ENCODE peak calls at places on chromosomes 13 and 19, in five cellular contexts. O is HL-60, A is T-helper 2 cell, L is LHCN-M2, Y is T-helper 1 cell. I is an unnamed sample.

GRCh38 chr19:4431808-4432674 is 25.6 kb downstream of the UBXN6 start:
- DNase-seq in O (peak; percentile 82), A (no peak), L (no peak), Y (no peak), I (no peak)

GRCh38 chr19:47518139-47518538 is 3.3 kb upstream of the NAPA start:
- DNase-seq in O (no peak), A (no peak), L (peak; percentile 81), Y (no peak), I (no peak)

GRCh38 chr13:31162151-31163008 is 676 bp upstream of the HSPH1 start:
- DNase-seq in O (peak; percentile 95), A (peak; percentile 94), L (peak; percentile 98), Y (peak; percentile 91), I (peak; percentile 98)

GRCh38 chr13:110426745-110427144 is 119.7 kb downstream of the COL4A2 start:
- DNase-seq in O (no peak), A (no peak), L (no peak), Y (no peak), I (no peak)

GRCh38 chr13:30607908-30608307 is 9.8 kb upstream of the USPL1 start:
- DNase-seq in O (no peak), A (peak; percentile 46), L (peak; percentile 50), Y (peak; percentile 22), I (no peak)

GRCh38 chr13:51585696-51586095 is 1.4 kb downstream of the WDFY2 start:
- DNase-seq in O (no peak), A (no peak), L (peak; percentile 59), Y (no peak), I (peak; percentile 73)

GRCh38 chr19:32879741-32880140 is 10.2 kb upstream of the SLC7A9 start:
- DNase-seq in O (no peak), A (no peak), L (no peak), Y (no peak), I (no peak)

GRCh38 chr19:57078802-57079201 is 41.0 kb upstream of the USP29 start:
- DNase-seq in O (no peak), A (no peak), L (no peak), Y (no peak), I (no peak)

GRCh38 chr19:2050349-2050990 is 574 bp downstream of the MKNK2 start:
- DNase-seq in O (peak; percentile 36), A (no peak), L (no peak), Y (no peak), I (no peak)

GRCh38 chr13:32225494-32225931 is 89.7 kb downstream of the ZAR1L start:
- DNase-seq in O (no peak), A (no peak), L (peak; percentile 78), Y (no peak), I (peak; percentile 77)

GRCh38 chr19:29886535-29886934 is 55.5 kb upstream of the URI1 start:
- DNase-seq in O (no peak), A (no peak), L (no peak), Y (no peak), I (no peak)

GRCh38 chr13:30718661-30719520 is 16.5 kb upstream of the ALOX5AP start:
- DNase-seq in O (no peak), A (no peak), L (peak; percentile 96), Y (no peak), I (peak; percentile 96)

GRCh38 chr19:4922530-4923378 is 13.5 kb downstream of the UHRF1 start:
- DNase-seq in O (peak; percentile 67), A (no peak), L (no peak), Y (no peak), I (no peak)

GRCh38 chr13:83881031-83881727 is 1.1 kb downstream of the SLITRK1 start:
- DNase-seq in O (no peak), A (no peak), L (no peak), Y (no peak), I (no peak)

GRCh38 chr13:37954191-37954590 is 84.6 kb upstream of the TRPC4 start:
- DNase-seq in O (no peak), A (no peak), L (no peak), Y (no peak), I (no peak)

GRCh38 chr19:3061214-3062161 is 807 bp downstream of the TLE5 start:
- DNase-seq in O (no peak), A (peak; percentile 68), L (no peak), Y (peak; percentile 54), I (peak; percentile 37)

GRCh38 chr19:54209748-54210494 is 9.3 kb downstream of the RPS9 start:
- DNase-seq in O (peak; percentile 44), A (no peak), L (peak; percentile 99), Y (no peak), I (peak; percentile 94)

GRCh38 chr13:42964681-42965305 is 27.2 kb downstream of the EPSTI1 start:
- DNase-seq in O (no peak), A (no peak), L (no peak), Y (no peak), I (no peak)

GRCh38 chr19:48252625-48253024 is 3.1 kb downstream of the CARD8 start:
- DNase-seq in O (no peak), A (no peak), L (no peak), Y (no peak), I (no peak)

GRCh38 chr13:64239372-64239771 is 2823.7 kb upstream of the PCDH20 start:
- DNase-seq in O (no peak), A (no peak), L (peak; percentile 62), Y (no peak), I (no peak)

GRCh38 chr13:71056581-71056980 is 810.4 kb downstream of the DACH1 start:
- DNase-seq in O (no peak), A (no peak), L (no peak), Y (no peak), I (no peak)

GRCh38 chr19:51472607-51473006 is 5.7 kb upstream of the CEACAM18 start:
- DNase-seq in O (no peak), A (no peak), L (no peak), Y (no peak), I (no peak)

GRCh38 chr19:3725640-3726310 is 17.6 kb downstream of the TJP3 start:
- DNase-seq in O (no peak), A (no peak), L (no peak), Y (no peak), I (no peak)

GRCh38 chr13:21476893-21477472 is 17.9 kb upstream of the ZDHHC20 start:
- DNase-seq in O (peak; percentile 84), A (peak; percentile 64), L (peak; percentile 78), Y (peak; percentile 53), I (peak; percentile 65)

GRCh38 chr13:31038834-31039552 is 106.5 kb downstream of the TEX26 start:
- DNase-seq in O (peak; percentile 89), A (no peak), L (peak; percentile 82), Y (no peak), I (no peak)

GRCh38 chr19:11418518-11419506 is at the start of gene RGL3:
- DNase-seq in O (no peak), A (no peak), L (no peak), Y (no peak), I (no peak)

GRCh38 chr13:113192902-113193301 is 15.6 kb downstream of the PCID2 start:
- DNase-seq in O (no peak), A (no peak), L (peak; percentile 66), Y (no peak), I (peak; percentile 85)

GRCh38 chr19:31648347-31648746 is 299.1 kb upstream of the TSHZ3 start:
- DNase-seq in O (no peak), A (no peak), L (peak; percentile 44), Y (no peak), I (no peak)

GRCh38 chr13:109787135-109787954 is 962 bp upstream of the IRS2 start:
- DNase-seq in O (no peak), A (peak; percentile 24), L (peak; percentile 60), Y (no peak), I (peak; percentile 67)

GRCh38 chr19:4334929-4335833 is 3.4 kb downstream of the STAP2 start:
- DNase-seq in O (no peak), A (no peak), L (no peak), Y (no peak), I (no peak)

GRCh38 chr19:29532956-29533355 is 7.2 kb downstream of the VSTM2B start:
- DNase-seq in O (no peak), A (no peak), L (no peak), Y (no peak), I (no peak)

GRCh38 chr19:6248856-6249255 is 30.9 kb downstream of the MLLT1 start:
- DNase-seq in O (no peak), A (no peak), L (no peak), Y (no peak), I (no peak)

GRCh38 chr13:21009036-21009435 is 52.4 kb downstream of the LATS2 start:
- DNase-seq in O (no peak), A (no peak), L (no peak), Y (no peak), I (no peak)

GRCh38 chr13:108346376-108346775 is 76.9 kb downstream of the TNFSF13B start:
- DNase-seq in O (no peak), A (no peak), L (no peak), Y (no peak), I (no peak)

GRCh38 chr13:52738719-52739467 is 727 bp downstream of the CNMD start:
- DNase-seq in O (no peak), A (no peak), L (no peak), Y (no peak), I (no peak)

GRCh38 chr19:52336976-52337375 is 933 bp downstream of the ZNF610 start:
- DNase-seq in O (no peak), A (no peak), L (peak; percentile 16), Y (no peak), I (no peak)

GRCh38 chr13:98997738-98998641 is 20.1 kb upstream of the DOCK9 start:
- DNase-seq in O (no peak), A (no peak), L (peak; percentile 99), Y (no peak), I (no peak)

I was measured in HCEC 1CT.